ENCODE peak calls at places on chromosomes 13 and 19, in nine cellular contexts. F is activated CD8-positive, alpha-beta memory T cell treated with anti-CD3 and anti-CD28 coated beads for 1 hour; R is activated naive CD8-positive, alpha-beta T cell treated with anti-CD3 and anti-CD28 coated beads, Interleukin-2, amount 50 U/mL, for 24 hours; L is GM12878; U is stimulated activated CD8-positive, alpha-beta memory T cell treated with anti-CD3 and anti-CD28 coated beads, Interleukin-12 subunit alpha, Interleukin-12 subunit beta, amount 100 ng/mL, for 4 hours; W is brain microvascular endothelial cell; C is posterior cingulate gyrus; B is stimulated activated CD4-positive, alpha-beta T cell treated with anti-CD3 and anti-CD28 coated beads, Interleukin-1b, Interleukin-23, amount 100 ng/mL, for 24 hours; H is activated T-cell treated with anti-CD3 and anti-CD28 coated beads for 4 hours. V is an unnamed sample.

GRCh38 chr19:57664269-57665127 is 4.2 kb upstream of the ZSCAN4 start:
- DNase-seq in F (no peak), R (peak), L (no peak), U (no peak), W (peak), C (peak), B (no peak), H (no peak), V (no peak)

GRCh38 chr13:93411281-93411680 is 184.7 kb downstream of the GPC6 start:
- DNase-seq in F (no peak), R (no peak), L (no peak), U (no peak), W (no peak), C (no peak), B (no peak), H (no peak), V (no peak)

GRCh38 chr19:23996549-23996948 is 81.9 kb downstream of the ZNF726 start:
- DNase-seq in F (no peak), R (peak), L (no peak), U (no peak), W (no peak), C (no peak), B (no peak), H (no peak), V (no peak)

GRCh38 chr19:49129238-49129583 is 9.9 kb downstream of the PPFIA3 start:
- DNase-seq in F (no peak), R (no peak), L (no peak), U (no peak), W (no peak), C (no peak), B (no peak), H (no peak), V (no peak)

GRCh38 chr19:34336781-34337271 is 28.2 kb upstream of the GPI start:
- DNase-seq in F (no peak), R (no peak), L (no peak), U (no peak), W (no peak), C (no peak), B (no peak), H (peak), V (no peak)

GRCh38 chr19:38009650-38010229 is 102.7 kb downstream of the SIPA1L3 start:
- DNase-seq in F (no peak), R (no peak), L (peak), U (no peak), W (no peak), C (no peak), B (no peak), H (no peak), V (no peak)

GRCh38 chr19:51690359-51691121 is 2.6 kb upstream of the SPACA6 start:
- DNase-seq in F (no peak), R (peak), L (no peak), U (peak), W (peak), C (peak), B (no peak), H (peak), V (peak)

GRCh38 chr13:69108486-69108885 is 999.1 kb upstream of the ATXN8OS start:
- DNase-seq in F (no peak), R (no peak), L (no peak), U (no peak), W (no peak), C (no peak), B (no peak), H (no peak), V (no peak)

GRCh38 chr13:105537113-105537512 is 998.3 kb downstream of the EFNB2 start:
- DNase-seq in F (no peak), R (no peak), L (no peak), U (no peak), W (no peak), C (no peak), B (no peak), H (no peak), V (no peak)

GRCh38 chr13:49927755-49928154 is 8.4 kb downstream of the SPRYD7 start:
- DNase-seq in F (no peak), R (no peak), L (no peak), U (no peak), W (peak), C (no peak), B (no peak), H (no peak), V (no peak)

GRCh38 chr19:49447485-49448431 is 3.9 kb downstream of the PIH1D1 start:
- DNase-seq in F (no peak), R (peak), L (no peak), U (no peak), W (no peak), C (no peak), B (no peak), H (no peak), V (no peak)